ENCODE peak calls at places on chromosomes 12 and 14, in four cellular contexts. I is AG09309; D is nucleus accumbens; M is activated naive CD4-positive, alpha-beta T cell treated with anti-CD3 and anti-CD28 coated beads, Interleukin-2, amount 10 ng/mL, durations not matched to agents 7 days and 5 days. F is an unnamed sample.

GRCh38 chr14:64779472-64779871 is 75.2 kb downstream of the PLEKHG3 start:
- DNase-seq in M (no peak), D (no peak), I (no peak), F (no peak)

GRCh38 chr12:3199551-3200031 is 122.4 kb downstream of the TSPAN9 start:
- DNase-seq in I (no peak), D (peak), M (no peak), F (no peak)

GRCh38 chr14:50100824-50101223 is 15.5 kb downstream of the VCPKMT start:
- DNase-seq in D (no peak), I (no peak), M (no peak), F (no peak)

GRCh38 chr12:48817957-48818830 is at the start of gene CACNB3:
- DNase-seq in I (no peak), D (peak), M (peak), F (peak)

GRCh38 chr14:103074699-103075341 is 9.2 kb upstream of the LBHD2 start:
- DNase-seq in D (no peak), M (peak), I (no peak), F (no peak)

GRCh38 chr14:89621791-89622638 is 205.0 kb upstream of the FOXN3 start:
- DNase-seq in I (no peak), D (no peak), M (no peak), F (no peak)

GRCh38 chr12:116990971-116991966 is 80.5 kb downstream of the FBXW8 start:
- DNase-seq in M (no peak), I (peak), D (no peak), F (no peak)

GRCh38 chr14:91138511-91139359 is 24.9 kb downstream of the DGLUCY start:
- DNase-seq in D (no peak), M (peak), I (no peak), F (peak)

GRCh38 chr14:34999500-34999899 is 16.7 kb downstream of the SRP54 start:
- DNase-seq in D (no peak), M (no peak), I (no peak), F (no peak)

GRCh38 chr14:70281938-70282337 is 77.5 kb downstream of the COX16 start:
- DNase-seq in I (no peak), D (no peak), M (no peak), F (no peak)

GRCh38 chr14:96237641-96238040 is 18.4 kb upstream of the BDKRB1 start:
- DNase-seq in I (no peak), M (no peak), D (no peak), F (no peak)

GRCh38 chr14:105197274-105197673 is 16.2 kb upstream of the NUDT14 start:
- DNase-seq in D (no peak), I (peak), M (no peak), F (no peak)

GRCh38 chr14:72094844-72095582 is 162.8 kb downstream of the RGS6 start:
- DNase-seq in M (no peak), D (no peak), I (no peak), F (no peak)

GRCh38 chr12:91913651-91914050 is 232.0 kb downstream of the BTG1 start:
- DNase-seq in D (no peak), I (no peak), M (no peak), F (no peak)

GRCh38 chr12:104303538-104304151 is at the start of gene EID3:
- DNase-seq in I (no peak), M (peak), D (peak), F (no peak)

GRCh38 chr14:104892517-104893434 is 27.7 kb downstream of the CEP170B start:
- DNase-seq in D (no peak), I (no peak), M (no peak), F (no peak)

GRCh38 chr14:26594756-26595545 is 2.9 kb downstream of the NOVA1 start:
- DNase-seq in M (no peak), I (no peak), D (no peak), F (no peak)

GRCh38 chr12:108969622-108970021 is 51.2 kb downstream of the SVOP start:
- DNase-seq in I (no peak), D (no peak), M (no peak), F (no peak)

GRCh38 chr12:128178551-128178950 is 88.4 kb upstream of the TMEM132C start:
- DNase-seq in I (no peak), D (no peak), M (no peak), F (no peak)

GRCh38 chr14:102507891-102508312 is 1.7 kb downstream of the ANKRD9 start:
- DNase-seq in I (no peak), D (no peak), M (no peak), F (no peak)

GRCh38 chr12:75951399-75952228 is 80.0 kb downstream of the PHLDA1 start:
- DNase-seq in D (no peak), M (no peak), I (peak), F (no peak)

GRCh38 chr14:49306152-49306751 is 279.9 kb downstream of the RPS29 start:
- DNase-seq in D (no peak), I (no peak), M (no peak), F (peak)

GRCh38 chr12:117967043-117967442 is 1.7 kb downstream of the KSR2 start:
- DNase-seq in M (no peak), D (no peak), I (no peak), F (no peak)

GRCh38 chr14:101111620-101112290 is 208.2 kb upstream of the RTL1 start:
- DNase-seq in I (no peak), M (no peak), D (no peak), F (no peak)